ENCODE peak calls at places on chromosomes 16 and 17, in nine cellular contexts. E is psoas muscle, K is hepatocyte, L is fibroblast of lung, I is thoracic aorta, X is HCT116, A is H9, R is ovary, T is kidney. Z is an unnamed sample.

GRCh38 chr16:86519649-86520316 is 9.5 kb downstream of the FOXF1 start:
- DNase-seq in E (peak; percentile 81), K (peak; percentile 86), L (peak; percentile 75), I (no peak), X (peak; percentile 63), A (peak; percentile 73), R (peak; percentile 24), T (peak; percentile 81), Z (no peak)

GRCh38 chr17:27651411-27652345 is 20.7 kb downstream of the LGALS9 start:
- DNase-seq in E (peak; percentile 79), K (peak; percentile 50), L (peak; percentile 43), I (no peak), X (no peak), A (peak; percentile 73), R (peak; percentile 35), T (peak; percentile 66), Z (peak; percentile 27)

GRCh38 chr16:17451835-17452234 is 18.9 kb downstream of the XYLT1 start:
- DNase-seq in E (no peak), K (no peak), L (no peak), I (no peak), X (no peak), A (no peak), R (no peak), T (no peak), Z (no peak)

GRCh38 chr16:74309789-74310781 is 13.5 kb downstream of the PSMD7 start:
- DNase-seq in E (no peak), K (peak; percentile 58), L (peak; percentile 65), I (no peak), X (peak; percentile 41), A (no peak), R (no peak), T (no peak), Z (peak; percentile 43)

GRCh38 chr17:49508061-49508865 is 13.2 kb downstream of the NGFR start:
- DNase-seq in E (no peak), K (peak; percentile 64), L (no peak), I (no peak), X (peak; percentile 52), A (peak; percentile 98), R (no peak), T (peak; percentile 66), Z (no peak)

GRCh38 chr16:9522589-9522988 is 431.1 kb downstream of the HAPSTR1 start:
- DNase-seq in E (no peak), K (no peak), L (no peak), I (no peak), X (no peak), A (no peak), R (no peak), T (no peak), Z (no peak)

GRCh38 chr17:39208893-39209292 is 8.8 kb downstream of the RPL19 start:
- DNase-seq in E (peak; percentile 74), K (no peak), L (peak; percentile 27), I (no peak), X (no peak), A (no peak), R (no peak), T (no peak), Z (no peak)

GRCh38 chr16:19963306-19963705 is 78.7 kb upstream of the GPRC5B start:
- DNase-seq in E (no peak), K (no peak), L (no peak), I (no peak), X (no peak), A (peak; percentile 17), R (no peak), T (no peak), Z (no peak)

GRCh38 chr17:43905985-43906852 is 1.1 kb downstream of the MPP2 start:
- DNase-seq in E (peak; percentile 81), K (peak; percentile 84), L (peak; percentile 55), I (peak; percentile 71), X (no peak), A (peak; percentile 94), R (peak; percentile 66), T (peak; percentile 84), Z (no peak)

GRCh38 chr16:2842340-2843000 is 12.4 kb downstream of the ZG16B start:
- DNase-seq in E (peak; percentile 88), K (no peak), L (peak; percentile 62), I (no peak), X (peak; percentile 98), A (peak; percentile 80), R (peak; percentile 32), T (peak; percentile 88), Z (no peak)

GRCh38 chr17:45823598-45823997 is 21.1 kb upstream of the SPPL2C start:
- DNase-seq in E (no peak), K (no peak), L (no peak), I (no peak), X (no peak), A (peak; percentile 53), R (no peak), T (no peak), Z (no peak)

GRCh38 chr17:34413443-34414076 is 50.5 kb upstream of the CCL1 start:
- DNase-seq in E (no peak), K (no peak), L (no peak), I (no peak), X (no peak), A (no peak), R (no peak), T (no peak), Z (no peak)

GRCh38 chr16:86480444-86480843 is 29.9 kb upstream of the FOXF1 start:
- DNase-seq in E (no peak), K (no peak), L (no peak), I (no peak), X (no peak), A (no peak), R (no peak), T (no peak), Z (no peak)

GRCh38 chr16:79090966-79091365 is 509.6 kb downstream of the MAF start:
- DNase-seq in E (no peak), K (no peak), L (no peak), I (no peak), X (no peak), A (no peak), R (no peak), T (no peak), Z (no peak)

GRCh38 chr17:68599873-68600122 is 1.4 kb downstream of the FAM20A start:
- DNase-seq in E (peak; percentile 56), K (no peak), L (no peak), I (no peak), X (no peak), A (no peak), R (no peak), T (no peak), Z (no peak)

GRCh38 chr17:67215991-67216421 is 29.0 kb downstream of the HELZ start:
- DNase-seq in E (no peak), K (no peak), L (peak; percentile 21), I (no peak), X (no peak), A (no peak), R (no peak), T (no peak), Z (no peak)

GRCh38 chr17:67217446-67217845 is 27.6 kb downstream of the HELZ start:
- DNase-seq in E (no peak), K (no peak), L (no peak), I (no peak), X (no peak), A (no peak), R (no peak), T (no peak), Z (no peak)

GRCh38 chr17:67212716-67213417 is 32.1 kb downstream of the HELZ start:
- DNase-seq in E (no peak), K (no peak), L (peak; percentile 75), I (no peak), X (no peak), A (no peak), R (no peak), T (no peak), Z (no peak)

GRCh38 chr17:67218385-67218950 is 26.5 kb downstream of the HELZ start:
- DNase-seq in E (no peak), K (no peak), L (peak; percentile 22), I (no peak), X (no peak), A (no peak), R (no peak), T (no peak), Z (no peak)

DNA sequence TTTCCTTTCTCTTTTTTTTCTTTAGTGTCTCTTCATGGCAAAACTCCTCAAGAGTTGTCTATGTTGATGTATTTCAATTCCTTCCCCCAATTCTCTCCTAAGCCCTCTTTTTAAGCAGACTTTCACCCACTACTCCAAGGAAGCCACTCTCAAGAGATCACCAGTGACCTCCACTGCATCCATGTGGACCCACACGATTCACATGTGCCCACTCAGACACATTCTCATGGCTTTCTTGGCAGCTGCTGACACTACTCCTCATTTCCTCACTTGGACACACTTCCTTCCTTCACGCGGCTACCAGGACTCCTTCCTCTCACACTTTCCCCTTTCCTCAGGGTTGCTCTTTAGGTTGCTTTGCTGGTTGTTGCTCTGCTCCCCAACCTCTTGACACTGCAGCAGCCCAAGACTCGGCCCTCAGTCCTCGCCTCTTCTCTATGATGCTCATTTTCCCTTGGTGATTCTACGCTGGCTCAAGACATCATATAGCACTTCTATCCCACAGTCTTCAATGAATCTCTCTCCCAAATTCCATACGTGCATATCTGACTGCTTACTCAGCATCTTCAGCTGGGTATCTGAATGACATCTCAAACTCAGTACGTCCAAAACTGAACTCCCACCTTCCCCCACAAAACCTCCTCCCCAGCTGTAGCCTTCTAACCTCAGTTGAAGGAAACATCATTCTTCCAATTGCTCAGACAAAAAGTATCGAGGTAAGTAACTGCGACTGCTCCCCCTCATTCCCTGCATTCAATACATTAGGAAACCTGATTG is 28.3 kb downstream of the HELZ start:
- DNase-seq in E (no peak), K (no peak), L (no peak), I (no peak), X (no peak), A (no peak), R (no peak), T (no peak), Z (no peak)
- H3K4me1 ChIP-seq in E (peaks cover 33% of the 10 kb centered on the region), K (peaks cover 12% of the 10 kb centered on the region), L (peaks cover 9% of the 10 kb centered on the region), I (peaks cover 14% of the 10 kb centered on the region), X (no peaks in the 10 kb centered on the region), A (no peaks in the 10 kb centered on the region), R (peaks cover 11% of the 10 kb centered on the region), T (peaks cover 18% of the 10 kb centered on the region), Z (no peaks in the 10 kb centered on the region)

GRCh38 chr17:42023524-42024349 is 3.8 kb downstream of the NKIRAS2 start:
- DNase-seq in E (no peak), K (no peak), L (peak; percentile 19), I (no peak), X (no peak), A (no peak), R (no peak), T (peak; percentile 77), Z (no peak)
- H3K27ac ChIP-seq in E (peak overlapping the region; percentile 65), K (peak overlapping the region; percentile 74), L (peak overlapping the region; percentile 28), I (peak overlapping the region; percentile 37), X (peak overlapping the region; percentile 66), A (no peak overlapping the region), R (no peak overlapping the region), T (peak overlapping the region; percentile 23), Z (no peak overlapping the region)

DNA sequence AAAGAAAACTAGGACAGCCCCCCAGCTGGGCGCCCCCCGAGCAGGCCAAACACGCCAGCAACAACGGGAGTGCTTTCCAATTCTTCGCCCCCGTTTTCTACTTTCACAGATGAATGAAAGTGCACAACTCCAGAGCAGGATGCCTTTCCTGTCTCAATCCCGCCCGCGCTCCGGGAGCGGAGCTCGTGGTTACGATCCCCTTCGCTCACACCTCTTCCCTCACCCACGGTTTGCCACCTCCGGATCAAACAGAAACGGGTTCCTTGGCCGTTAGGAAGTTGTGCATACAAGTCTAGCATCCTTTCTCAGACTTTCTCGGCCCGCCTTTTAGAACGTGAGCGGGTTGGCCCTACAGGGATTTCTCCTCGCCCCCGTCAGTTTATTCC is 658 bp downstream of the SKA2 start:
- DNase-seq in E (peak; percentile 58), K (peak; percentile 64), L (peak; percentile 44), I (no peak), X (no peak), A (no peak), R (peak; percentile 41), T (peak; percentile 82), Z (no peak)
- H3K4me1 ChIP-seq in E (peaks cover 20% of the 10 kb centered on the region), K (peaks cover 4% of the 10 kb centered on the region), L (peaks cover 10% of the 10 kb centered on the region), I (peaks cover 8% of the 10 kb centered on the region), X (peaks cover 31% of the 10 kb centered on the region), A (no peaks in the 10 kb centered on the region), R (no peaks in the 10 kb centered on the region), T (peaks cover 3% of the 10 kb centered on the region), Z (no peaks in the 10 kb centered on the region)

GRCh38 chr17:8371786-8372185 is 4.7 kb downstream of the KRABD2 start:
- DNase-seq in E (no peak), K (no peak), L (no peak), I (no peak), X (no peak), A (no peak), R (no peak), T (no peak), Z (no peak)
- H3K27ac ChIP-seq in E (peak overlapping the region; percentile 57), K (no peak overlapping the region), L (no peak overlapping the region), I (no peak overlapping the region), X (no peak overlapping the region), A (no peak overlapping the region), R (no peak overlapping the region), T (no peak overlapping the region), Z (no peak overlapping the region)